ENCODE peak calls at places on chromosomes 6 and 20, in five cellular contexts. J is MM.1S, B is cardiac muscle cell, U is right atrium auricular region, V is endodermal cell. K is an unnamed sample.

GRCh38 chr20:57882451-57883161 is 172.8 kb upstream of the PMEPA1 start:
- DNase-seq in J (no peak), U (peak), V (no peak), B (no peak), K (no peak)

GRCh38 chr6:22082278-22082677 is 214.6 kb downstream of the PRL start:
- DNase-seq in V (no peak), J (no peak), U (no peak), B (peak), K (no peak)

GRCh38 chr6:34050691-34051090 is 95.2 kb downstream of the GRM4 start:
- DNase-seq in U (no peak), B (no peak), J (no peak), V (no peak), K (no peak)

GRCh38 chr6:47571488-47571887 is 93.9 kb downstream of the CD2AP start:
- DNase-seq in B (no peak), U (no peak), V (no peak), J (no peak), K (no peak)

GRCh38 chr6:41222513-41222912 is 5.6 kb upstream of the TREML4 start:
- DNase-seq in U (no peak), V (no peak), J (no peak), B (no peak), K (no peak)

GRCh38 chr20:43459022-43459942 is 1.6 kb downstream of the SRSF6 start:
- DNase-seq in B (peak), V (no peak), U (no peak), J (no peak), K (no peak)

GRCh38 chr20:44576297-44576696 is 6.1 kb upstream of the PKIG start:
- DNase-seq in B (peak), U (no peak), J (no peak), V (no peak), K (no peak)

GRCh38 chr6:75224303-75224926 is 18.6 kb upstream of the COL12A1 start:
- DNase-seq in V (no peak), B (no peak), U (no peak), J (no peak), K (no peak)

GRCh38 chr6:110878751-110879539 is 4.4 kb downstream of the AMD1 start:
- DNase-seq in J (peak), V (peak), B (peak), U (no peak), K (no peak)

GRCh38 chr20:2402271-2402980 is 21.7 kb downstream of the TGM6 start:
- DNase-seq in B (peak), U (peak), J (no peak), V (no peak), K (no peak)

GRCh38 chr6:16623029-16623653 is 138.1 kb downstream of the ATXN1 start:
- DNase-seq in U (no peak), V (no peak), B (peak), J (no peak), K (no peak)

GRCh38 chr20:57399587-57400261 is 8.5 kb downstream of the RBM38 start:
- DNase-seq in B (no peak), V (no peak), U (no peak), J (peak), K (peak)

GRCh38 chr6:37381579-37381978 is 27.8 kb downstream of the RNF8 start:
- DNase-seq in B (peak), V (peak), J (peak), U (no peak), K (no peak)

GRCh38 chr6:157223021-157223430 is 100.3 kb downstream of the TMEM242 start:
- DNase-seq in B (no peak), V (peak), J (no peak), U (no peak), K (peak)

GRCh38 chr20:48636301-48636700 is 191.5 kb downstream of the PREX1 start:
- DNase-seq in B (no peak), U (no peak), J (no peak), V (no peak), K (peak)

GRCh38 chr6:72622094-72622540 is 253 bp downstream of the KCNQ5 start:
- DNase-seq in V (peak), J (peak), B (peak), U (no peak), K (peak)

GRCh38 chr20:50111120-50111828 is 1.7 kb downstream of the UBE2V1 start:
- DNase-seq in U (no peak), B (peak), V (no peak), J (no peak), K (no peak)

GRCh38 chr20:61801428-61801827 is 264.3 kb downstream of the TAF4 start:
- DNase-seq in V (no peak), J (no peak), B (no peak), U (no peak), K (no peak)

GRCh38 chr6:124197148-124197547 is 393.5 kb downstream of the NKAIN2 start:
- DNase-seq in V (no peak), J (no peak), U (no peak), B (no peak), K (no peak)

GRCh38 chr6:156419594-156419993 is 357.6 kb upstream of the ARID1B start:
- DNase-seq in J (no peak), U (no peak), V (no peak), B (no peak), K (no peak)

GRCh38 chr6:24494726-24495515 is at the start of gene ALDH5A1:
- DNase-seq in V (peak), J (peak), U (peak), B (peak), K (peak)

GRCh38 chr6:161204866-161205557 is 68.8 kb downstream of the AGPAT4 start:
- DNase-seq in J (no peak), U (no peak), V (no peak), B (no peak), K (no peak)

GRCh38 chr6:158347335-158347734 is 35.1 kb downstream of the TULP4 start:
- DNase-seq in J (no peak), V (no peak), B (no peak), U (no peak), K (no peak)

GRCh38 chr6:39083111-39083702 is 31.8 kb downstream of the SAYSD1 start:
- DNase-seq in J (no peak), V (peak), U (no peak), B (no peak), K (no peak)

GRCh38 chr20:58045156-58045555 is 183.3 kb downstream of the ANKRD60 start:
- DNase-seq in U (no peak), B (no peak), V (no peak), J (no peak), K (no peak)

GRCh38 chr6:145015739-145016558 is 719.4 kb downstream of the EPM2A start:
- DNase-seq in J (no peak), B (peak), V (no peak), U (no peak), K (no peak)

GRCh38 chr6:112149719-112150263 is 62.4 kb downstream of the FAM229B start:
- DNase-seq in J (no peak), U (no peak), B (peak), V (no peak), K (no peak)

GRCh38 chr6:149830731-149831379 is 33.3 kb downstream of the LRP11 start:
- DNase-seq in B (no peak), J (no peak), U (no peak), V (no peak), K (no peak)

GRCh38 chr6:99297006-99297405 is 52.5 kb downstream of the FAXC start:
- DNase-seq in U (no peak), V (no peak), J (no peak), B (no peak), K (no peak)

GRCh38 chr20:51276331-51276730 is 253.4 kb upstream of the KCNG1 start:
- DNase-seq in J (no peak), U (no peak), V (no peak), B (no peak), K (no peak)

GRCh38 chr20:41098703-41099250 is 38.6 kb upstream of the PLCG1 start:
- DNase-seq in J (no peak), V (no peak), U (no peak), B (peak), K (no peak)

GRCh38 chr20:60990647-60991046 is 261.4 kb upstream of the CDH4 start:
- DNase-seq in U (no peak), J (no peak), V (no peak), B (no peak), K (no peak)

GRCh38 chr6:109174911-109175310 is 79.6 kb downstream of the CEP57L1 start:
- DNase-seq in U (no peak), V (no peak), J (no peak), B (no peak), K (no peak)

GRCh38 chr6:89133981-89134380 is 11.9 kb upstream of the PM20D2 start:
- DNase-seq in V (peak), U (no peak), J (no peak), B (no peak), K (no peak)

GRCh38 chr6:31266721-31267360 is 5.1 kb downstream of the HLA-C start:
- DNase-seq in V (no peak), J (no peak), U (no peak), B (no peak), K (no peak)

GRCh38 chr20:3613821-3614440 is 49.3 kb downstream of the GFRA4 start:
- DNase-seq in U (no peak), J (no peak), V (no peak), B (no peak), K (no peak)

GRCh38 chr20:50034567-50035170 is 51.9 kb downstream of the SNAI1 start:
- DNase-seq in B (peak), U (no peak), J (no peak), V (no peak), K (no peak)

DNA sequence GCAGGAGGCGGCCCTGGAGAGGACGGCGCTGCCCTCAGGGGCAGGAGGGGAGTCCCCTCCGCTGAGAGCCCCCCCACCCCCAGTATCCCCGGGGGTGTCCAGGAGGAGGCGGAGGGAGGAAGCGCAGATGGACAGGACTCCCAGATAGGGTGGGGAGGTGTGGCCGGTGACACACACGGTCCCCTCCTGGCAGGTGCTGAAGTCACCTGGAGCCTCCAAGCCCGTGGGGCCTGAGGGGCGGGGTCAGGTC is 1.4 kb downstream of the STMN3 start:
- DNase-seq in J (no peak), U (no peak), B (no peak), V (no peak), K (peak)
- H3K4me3 ChIP-seq in J (no peak), U (peak), B (peak), V (no peak), K (no peak)

DNA sequence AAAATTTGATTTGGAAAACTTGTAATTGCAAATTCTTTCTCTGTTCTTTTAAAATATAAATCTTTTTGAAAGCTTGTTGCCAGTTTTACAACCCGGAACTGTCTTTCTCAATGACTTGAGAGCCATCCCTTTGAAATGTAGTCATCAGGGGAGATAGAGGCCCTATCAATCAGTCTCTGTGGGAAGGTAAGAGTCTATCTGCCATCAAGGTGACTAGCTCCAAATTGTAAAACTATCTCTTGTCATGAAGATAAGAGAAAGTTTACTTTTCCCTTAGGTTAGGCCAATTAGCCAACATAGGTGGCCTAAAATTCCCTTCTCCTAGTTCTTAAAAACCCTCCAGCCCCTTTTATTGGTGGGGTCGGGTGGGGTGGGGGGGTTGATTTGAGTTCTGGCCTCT is 469.1 kb upstream of the IRAK1BP1 start:
- DNase-seq in J (no peak), U (no peak), B (no peak), V (no peak), K (no peak)
- H3K27ac ChIP-seq in J (no peak), U (no peak), B (no peak), V (no peak), K (no peak)

DNA sequence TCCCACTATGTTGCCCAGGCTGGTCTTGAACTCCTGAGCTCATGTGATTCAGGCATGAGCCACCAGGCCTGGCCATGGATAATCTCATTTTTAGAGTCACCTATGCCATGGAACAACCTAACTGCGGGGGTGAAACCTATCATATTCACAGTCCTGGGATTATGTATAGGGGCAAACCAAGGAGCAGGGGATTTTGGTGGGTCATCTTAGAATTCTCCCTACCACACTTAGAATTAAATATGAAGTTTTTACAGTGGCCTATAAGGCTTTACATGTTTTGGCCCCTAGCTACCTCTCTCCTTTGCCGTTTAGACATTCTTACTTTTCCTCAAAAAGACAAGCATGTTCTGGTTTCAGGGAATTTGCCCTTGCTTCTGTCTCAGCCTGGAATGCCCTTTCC is 20.6 kb upstream of the VEGFA start:
- DNase-seq in V (peak), U (no peak), J (no peak), B (no peak), K (no peak)
- TF ChIP-seq CTCF in V (no peak), U (no peak), J (no peak), B (no peak), K (no peak)

GRCh38 chr6:338815-339262 is 46.6 kb downstream of the DUSP22 start:
- DNase-seq in B (peak), J (no peak), U (no peak), V (no peak), K (no peak)
- H3K4me3 ChIP-seq in B (no peak), J (no peak), U (no peak), V (no peak), K (no peak)

K was measured in kidney.